ENCODE peak calls at places on chromosomes 11 and 22, in six cellular contexts. J is activated CD8-positive, alpha-beta memory T cell treated with anti-CD3 and anti-CD28 coated beads, Interleukin-2, amount 10 ng/mL, durations not matched to agents 7 days and 5 days; N is GM12878; G is T-helper 17 cell; T is naive thymus-derived CD4-positive, alpha-beta T cell; I is heart left ventricle. V is an unnamed sample.

GRCh38 chr11:17580271-17580670 is 33.2 kb downstream of the OTOG start:
- ATAC-seq in J (no peak), N (no peak), G (no peak), T (no peak), I (no peak), V (no peak)

GRCh38 chr11:68763926-68764657 is 12.8 kb upstream of the TESMIN start:
- ATAC-seq in J (peak), N (no peak), G (no peak), T (no peak), I (peak), V (peak)

GRCh38 chr22:42432020-42432596 is at the start of gene NFAM1:
- ATAC-seq in J (no peak), N (peak), G (no peak), T (peak), I (peak), V (no peak)

GRCh38 chr11:2149471-2150205 is 10.4 kb upstream of the IGF2 start:
- ATAC-seq in J (no peak), N (no peak), G (no peak), T (no peak), I (no peak), V (no peak)

GRCh38 chr22:29209624-29209929 is 3.9 kb downstream of the EMID1 start:
- ATAC-seq in J (no peak), N (no peak), G (no peak), T (no peak), I (no peak), V (no peak)

GRCh38 chr22:19386248-19386647 is 45.3 kb downstream of the HIRA start:
- ATAC-seq in J (no peak), N (no peak), G (no peak), T (no peak), I (no peak), V (no peak)

GRCh38 chr22:36758792-36759271 is 17.1 kb downstream of the IFT27 start:
- ATAC-seq in J (no peak), N (no peak), G (no peak), T (no peak), I (no peak), V (no peak)

GRCh38 chr11:116164843-116165242 is 607.9 kb downstream of the BUD13 start:
- ATAC-seq in J (no peak), N (no peak), G (no peak), T (no peak), I (peak), V (no peak)

GRCh38 chr22:45090364-45090960 is 73.3 kb upstream of the NUP50 start:
- ATAC-seq in J (no peak), N (no peak), G (no peak), T (no peak), I (no peak), V (no peak)

GRCh38 chr11:12177739-12178338 is 67.4 kb downstream of the MICAL2 start:
- ATAC-seq in J (no peak), N (no peak), G (no peak), T (no peak), I (peak), V (no peak)

GRCh38 chr11:57801185-57801490 is 39.5 kb downstream of the CTNND1 start:
- ATAC-seq in J (peak), N (no peak), G (peak), T (peak), I (no peak), V (no peak)

GRCh38 chr22:23082534-23083314 is 12.4 kb downstream of the GNAZ start:
- ATAC-seq in J (no peak), N (no peak), G (no peak), T (no peak), I (no peak), V (no peak)

GRCh38 chr22:29116397-29117123 is 43.7 kb downstream of the KREMEN1 start:
- ATAC-seq in J (peak), N (no peak), G (no peak), T (no peak), I (no peak), V (no peak)

GRCh38 chr11:46513934-46514342 is 79.9 kb downstream of the AMBRA1 start:
- ATAC-seq in J (no peak), N (no peak), G (no peak), T (no peak), I (peak), V (peak)

GRCh38 chr22:37740455-37741311 is 43.8 kb downstream of the TRIOBP start:
- ATAC-seq in J (no peak), N (no peak), G (no peak), T (peak), I (no peak), V (peak)

GRCh38 chr11:68140496-68141246 is 19.5 kb upstream of the CHKA start:
- ATAC-seq in J (no peak), N (no peak), G (no peak), T (no peak), I (no peak), V (no peak)

GRCh38 chr11:63682045-63682915 is 980 bp downstream of the RTN3 start:
- ATAC-seq in J (no peak), N (peak), G (peak), T (no peak), I (no peak), V (peak)

V was measured in SK-N-SH treated with all-trans-retinoic acid at 6 μM for 48 hours.